ENCODE peak calls at places on chromosomes 4 and X, in nine cellular contexts. E is fibroblast of pulmonary artery, I is pancreas, S is foreskin fibroblast, K is neural progenitor cell, P is heart left ventricle, B is fibroblast of the aortic adventitia, Z is retinal pigment epithelial cell, M is esophagus squamous epithelium. G is an unnamed sample.

GRCh38 chrX:51047950-51048349 is 137.4 kb downstream of the BMP15 start:
- DNase-seq in E (no peak), I (no peak), S (no peak), K (peak; percentile 30), P (no peak), B (no peak), Z (no peak), M (no peak), G (no peak)

GRCh38 chrX:106619797-106620196 is 8.0 kb downstream of the RADX start:
- DNase-seq in E (peak; percentile 36), I (no peak), S (peak; percentile 42), K (no peak), P (no peak), B (peak; percentile 43), Z (no peak), M (no peak), G (peak; percentile 17)

GRCh38 chr4:20992002-20992401 is 291.7 kb downstream of the PACRGL start:
- DNase-seq in E (no peak), I (no peak), S (no peak), K (no peak), P (no peak), B (no peak), Z (no peak), M (no peak), G (no peak)

GRCh38 chrX:17597836-17598434 is 139.4 kb upstream of the SCML1 start:
- DNase-seq in E (peak; percentile 79), I (peak; percentile 91), S (peak; percentile 39), K (no peak), P (peak; percentile 83), B (peak; percentile 87), Z (no peak), M (no peak), G (peak; percentile 33)

GRCh38 chrX:138298268-138298667 is 413.2 kb downstream of the FGF13 start:
- DNase-seq in E (no peak), I (no peak), S (no peak), K (no peak), P (no peak), B (no peak), Z (no peak), M (no peak), G (no peak)

GRCh38 chr4:133379681-133380438 is 230.8 kb downstream of the PCDH10 start:
- DNase-seq in E (no peak), I (peak; percentile 22), S (no peak), K (no peak), P (no peak), B (no peak), Z (no peak), M (no peak), G (no peak)

GRCh38 chr4:153620352-153620751 is 63.7 kb upstream of the TLR2 start:
- DNase-seq in E (no peak), I (no peak), S (peak; percentile 62), K (no peak), P (no peak), B (peak; percentile 27), Z (no peak), M (no peak), G (peak; percentile 23)

GRCh38 chr4:164606478-164606877 is 147.5 kb upstream of the SMIM31 start:
- DNase-seq in E (no peak), I (no peak), S (no peak), K (no peak), P (no peak), B (no peak), Z (no peak), M (no peak), G (no peak)

GRCh38 chrX:134460005-134460860 is at the start of gene HPRT1:
- DNase-seq in E (peak; percentile 74), I (peak; percentile 93), S (peak; percentile 88), K (peak; percentile 90), P (peak; percentile 86), B (peak; percentile 64), Z (peak; percentile 12), M (no peak), G (peak; percentile 65)
- H3K4me3 ChIP-seq in E (peak within 1 kb of the TSS; percentile 63), I (peak within 1 kb of the TSS; percentile 57), S (peak within 1 kb of the TSS; percentile 63), K (peak within 1 kb of the TSS; percentile 69), P (peak within 1 kb of the TSS; percentile 72), B (peak within 1 kb of the TSS; percentile 71), Z (peak within 1 kb of the TSS; percentile 61), M (peak within 1 kb of the TSS; percentile 58), G (peak within 1 kb of the TSS; percentile 63)

GRCh38 chr4:168864831-168865541 is 145.1 kb downstream of the CBR4 start:
- DNase-seq in E (peak; percentile 56), I (no peak), S (peak; percentile 61), K (no peak), P (no peak), B (peak; percentile 87), Z (no peak), M (no peak), G (peak; percentile 76)
- TF ChIP-seq CTCF in E (peak; percentile 44), I (no peak), S (peak; percentile 44), K (peak; percentile 23), P (peak; percentile 15), B (peak; percentile 44), Z (peak; percentile 51), M (no peak), G (peak; percentile 56)

GRCh38 chr4:76611611-76612010 is 176.6 kb downstream of the SHROOM3 start:
- DNase-seq in E (no peak), I (no peak), S (peak; percentile 42), K (no peak), P (no peak), B (peak; percentile 63), Z (no peak), M (no peak), G (no peak)
- H3K4me3 ChIP-seq in E (no peak overlapping the region), I (peak overlapping the region; percentile 3), S (no peak overlapping the region), K (no peak overlapping the region), P (no peak overlapping the region), B (peak overlapping the region; percentile 29), Z (peak overlapping the region; percentile 7), M (no peak overlapping the region), G (no peak overlapping the region)

GRCh38 chr4:140013088-140013487 is 140.9 kb downstream of the MAML3 start:
- DNase-seq in E (no peak), I (no peak), S (peak; percentile 7), K (no peak), P (no peak), B (no peak), Z (no peak), M (no peak), G (no peak)

GRCh38 chr4:140014284-140014683 is 139.7 kb downstream of the MAML3 start:
- DNase-seq in E (peak; percentile 40), I (no peak), S (peak; percentile 43), K (no peak), P (no peak), B (no peak), Z (no peak), M (no peak), G (peak; percentile 29)

GRCh38 chr4:140012688-140013087 is 141.3 kb downstream of the MAML3 start:
- DNase-seq in E (peak; percentile 82), I (no peak), S (peak; percentile 90), K (peak; percentile 68), P (peak; percentile 40), B (peak; percentile 70), Z (peak; percentile 47), M (no peak), G (peak; percentile 86)
- TF ChIP-seq CTCF in E (peak; percentile 65), I (peak; percentile 44), S (peak; percentile 70), K (peak; percentile 71), P (peak; percentile 47), B (peak; percentile 53), Z (peak; percentile 73), M (peak; percentile 42), G (peak; percentile 67)

DNA sequence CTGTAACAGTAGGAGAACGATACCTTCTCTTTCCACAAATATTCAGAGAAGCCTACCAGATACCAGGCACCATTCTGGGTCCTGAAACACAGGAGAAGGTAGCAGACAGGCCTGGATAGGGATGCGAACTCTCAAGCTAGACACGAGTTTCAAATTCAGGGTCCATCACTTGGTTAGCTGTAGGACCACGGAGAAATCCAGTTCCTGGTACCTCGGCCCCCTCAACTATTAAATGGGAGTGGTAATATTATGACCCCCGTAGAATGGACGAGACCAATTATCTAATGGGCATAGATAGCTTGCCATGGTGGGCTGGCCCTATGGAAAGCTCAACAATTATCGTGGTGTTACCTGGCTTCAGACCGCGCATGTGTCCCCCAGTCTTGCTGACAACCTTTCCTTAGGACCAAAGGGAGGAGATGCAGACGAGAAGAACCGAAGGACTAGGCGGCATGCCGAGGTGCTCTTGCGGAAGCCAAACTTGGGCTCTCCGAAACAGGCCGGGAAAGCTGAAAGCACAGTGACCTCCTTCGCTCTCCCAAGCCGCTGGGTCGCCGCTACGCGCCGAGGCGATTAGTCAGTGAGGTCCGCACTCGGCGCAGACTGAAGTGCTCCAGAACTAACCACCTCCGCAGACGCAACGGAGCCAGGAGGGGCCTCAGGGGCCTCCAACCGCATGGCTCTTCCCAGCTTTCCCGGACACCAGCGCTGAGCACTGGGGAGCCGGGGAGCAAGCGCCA is 19.6 kb downstream of the NKX3-2 start:
- DNase-seq in E (peak; percentile 36), I (no peak), S (peak; percentile 67), K (no peak), P (no peak), B (peak; percentile 34), Z (no peak), M (no peak), G (peak; percentile 56)
- H3K4me3 ChIP-seq in E (no peak overlapping the region), I (no peak overlapping the region), S (no peak overlapping the region), K (no peak overlapping the region), P (no peak overlapping the region), B (peak overlapping the region; percentile 10), Z (no peak overlapping the region), M (no peak overlapping the region), G (no peak overlapping the region)